ENCODE peak calls at places on chromosomes 2 and 18, in five cellular contexts. I is cardiac muscle cell, M is fibroblast of lung, W is heart right ventricle, N is neural progenitor cell. U is an unnamed sample.

GRCh38 chr2:201260302-201260800 is at the start of gene CASP8:
- DNase-seq in I (no peak), M (peak; percentile 44), W (no peak), N (no peak), U (no peak)

GRCh38 chr2:200089756-200090109 is 134.4 kb downstream of the MAIP1 start:
- DNase-seq in I (no peak), M (no peak), W (no peak), N (no peak), U (no peak)

GRCh38 chr2:203484266-203485112 is 50.6 kb downstream of the RAPH1 start:
- DNase-seq in I (peak; percentile 34), M (peak; percentile 18), W (peak; percentile 19), N (peak; percentile 50), U (no peak)

GRCh38 chr2:165202230-165202629 is 1.6 kb downstream of the SCN3A start:
- DNase-seq in I (no peak), M (no peak), W (no peak), N (no peak), U (no peak)

GRCh38 chr2:11746807-11747459 is 501 bp downstream of the LPIN1 start:
- DNase-seq in I (peak; percentile 73), M (peak; percentile 38), W (no peak), N (peak; percentile 62), U (no peak)

GRCh38 chr2:105584437-105585010 is 160.2 kb upstream of the NCK2 start:
- DNase-seq in I (no peak), M (no peak), W (no peak), N (no peak), U (no peak)

GRCh38 chr2:224442092-224442999 is 40.4 kb upstream of the FAM124B start:
- DNase-seq in I (no peak), M (peak; percentile 40), W (no peak), N (no peak), U (no peak)

GRCh38 chr2:55163895-55164509 is 68.1 kb downstream of the CLHC1 start:
- DNase-seq in I (no peak), M (peak; percentile 32), W (no peak), N (no peak), U (no peak)

GRCh38 chr2:9703085-9703641 is 72.4 kb upstream of the YWHAQ start:
- DNase-seq in I (no peak), M (peak; percentile 76), W (no peak), N (no peak), U (peak; percentile 70)

GRCh38 chr2:72824224-72824842 is 1.5 kb downstream of the EXOC6B start:
- DNase-seq in I (no peak), M (peak; percentile 71), W (no peak), N (no peak), U (no peak)

GRCh38 chr2:100409975-100410647 is 7.4 kb downstream of the CHST10 start:
- DNase-seq in I (peak; percentile 41), M (no peak), W (no peak), N (no peak), U (no peak)

GRCh38 chr2:96964221-96964905 is 22.0 kb downstream of the FAM178B start:
- DNase-seq in I (no peak), M (no peak), W (no peak), N (no peak), U (no peak)

GRCh38 chr18:40760251-40760650 is 1194.8 kb upstream of the PIK3C3 start:
- DNase-seq in I (no peak), M (no peak), W (no peak), N (no peak), U (no peak)
- H3K4me1 ChIP-seq in I (peaks cover 16% of the 10 kb centered on the region), M (no peaks in the 10 kb centered on the region), W (no peaks in the 10 kb centered on the region), N (no peaks in the 10 kb centered on the region), U (no peaks in the 10 kb centered on the region)

GRCh38 chr18:812673-813404 is 797 bp upstream of the YES1 start:
- DNase-seq in I (no peak), M (peak; percentile 88), W (peak; percentile 81), N (peak; percentile 81), U (peak; percentile 89)
- H3K4me3 ChIP-seq in I (peak overlapping the region; percentile 98), M (peak overlapping the region; percentile 69), W (peak overlapping the region; percentile 85), N (peak overlapping the region; percentile 99), U (peak overlapping the region; percentile 81)

DNA sequence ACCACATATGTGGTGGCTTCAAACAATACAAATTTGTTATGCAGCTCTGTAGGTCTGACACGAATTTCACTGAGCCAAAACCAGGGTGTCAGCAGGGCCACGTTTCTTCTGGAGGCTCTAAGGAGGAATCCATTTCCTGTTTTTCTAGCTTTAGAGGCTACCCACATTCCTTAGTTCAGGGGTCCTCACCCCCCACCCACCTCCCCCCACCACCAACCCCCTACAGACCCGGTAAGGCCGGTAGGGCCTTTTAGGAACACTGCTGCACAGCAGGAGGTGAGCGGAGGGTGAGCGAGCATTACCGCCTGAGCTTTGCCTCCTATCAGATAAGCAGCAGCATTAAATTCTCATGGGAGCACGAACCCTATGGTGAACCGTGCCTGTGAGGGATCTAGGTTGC is 10.6 kb upstream of the SLC39A10 start:
- DNase-seq in I (no peak), M (no peak), W (no peak), N (peak; percentile 29), U (no peak)
- H3K27ac ChIP-seq in I (no peak overlapping the region), M (no peak overlapping the region), W (no peak overlapping the region), N (no peak overlapping the region), U (no peak overlapping the region)

DNA sequence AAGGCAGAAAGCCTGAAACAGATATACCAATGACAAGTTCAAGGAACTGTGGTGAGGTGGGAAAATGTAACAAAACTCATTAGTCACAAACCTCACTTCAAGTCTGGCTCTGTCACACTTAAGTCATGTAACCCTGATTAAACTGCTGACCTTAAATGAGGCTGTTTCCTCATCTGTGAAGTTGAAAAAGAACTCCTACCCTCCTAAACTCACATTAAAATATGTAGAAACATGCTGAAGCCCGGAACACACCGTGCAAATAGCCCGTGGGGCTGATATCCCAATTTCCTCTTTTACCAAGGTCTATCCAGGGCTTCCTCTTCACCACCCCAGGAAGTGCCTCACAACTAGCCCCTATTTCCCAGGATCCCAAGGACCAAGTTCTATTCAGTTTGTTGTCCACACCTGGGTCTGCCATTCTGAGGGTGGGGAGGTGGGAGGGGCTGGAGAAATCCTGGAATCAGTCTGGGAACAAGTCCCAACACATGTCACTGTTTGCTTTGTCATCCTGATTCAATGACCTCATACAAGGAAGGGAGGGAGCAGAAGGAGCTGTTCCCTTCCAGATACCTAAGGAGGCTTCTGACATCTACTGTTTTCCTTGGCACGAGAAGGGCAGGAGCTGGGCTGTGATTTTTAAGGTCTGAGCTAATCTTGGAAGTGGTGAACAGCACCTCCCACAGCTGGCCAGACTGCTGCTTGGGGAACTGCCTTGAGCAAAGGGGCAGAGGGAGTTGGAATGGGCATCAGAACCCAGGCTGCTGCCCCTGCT is 42.3 kb downstream of the SLC4A1AP start:
- DNase-seq in I (no peak), M (peak; percentile 100), W (peak; percentile 70), N (no peak), U (peak; percentile 90)
- H3K4me1 ChIP-seq in I (peaks cover 29% of the 10 kb centered on the region), M (peaks cover 16% of the 10 kb centered on the region), W (peaks cover 37% of the 10 kb centered on the region), N (peaks cover 5% of the 10 kb centered on the region), U (peaks cover 56% of the 10 kb centered on the region)

GRCh38 chr2:43268066-43268971 is 41.9 kb upstream of the ZFP36L2 start:
- DNase-seq in I (no peak), M (no peak), W (no peak), N (no peak), U (no peak)
- H3K4me3 ChIP-seq in I (no peak overlapping the region), M (no peak overlapping the region), W (no peak overlapping the region), N (no peak overlapping the region), U (peak overlapping the region; percentile 2)

GRCh38 chr2:44277541-44277940 is 2.3 kb downstream of the SLC3A1 start:
- DNase-seq in I (no peak), M (no peak), W (no peak), N (no peak), U (no peak)

GRCh38 chr2:44273076-44273475 is 2.2 kb upstream of the SLC3A1 start:
- DNase-seq in I (no peak), M (no peak), W (no peak), N (no peak), U (no peak)

GRCh38 chr2:44271296-44271695 is 4.0 kb upstream of the SLC3A1 start:
- DNase-seq in I (no peak), M (no peak), W (no peak), N (no peak), U (no peak)

GRCh38 chr2:44273596-44273995 is 1.7 kb upstream of the SLC3A1 start:
- DNase-seq in I (no peak), M (peak; percentile 2), W (no peak), N (no peak), U (no peak)

DNA sequence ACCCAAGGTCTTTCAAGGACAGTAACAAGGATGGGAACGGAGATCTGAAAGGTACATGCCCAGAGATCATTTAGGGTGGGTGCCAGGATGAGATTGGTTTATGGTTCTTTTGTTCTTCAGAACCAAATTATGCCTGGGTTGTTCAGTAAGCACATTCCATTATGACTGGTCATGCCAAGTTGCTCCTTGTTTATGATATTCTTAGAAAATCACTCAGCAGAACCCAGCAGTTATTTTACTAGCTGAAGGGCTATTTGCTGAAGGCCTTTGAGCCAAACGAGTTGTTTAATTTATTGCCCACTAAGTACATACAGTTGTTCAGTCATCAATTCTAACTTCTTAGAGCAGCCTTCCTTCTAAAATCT is 617 bp downstream of the SLC3A1 start:
- DNase-seq in I (no peak), M (peak; percentile 55), W (no peak), N (no peak), U (no peak)
- H3K27ac ChIP-seq in I (no peak overlapping the region), M (no peak overlapping the region), W (no peak overlapping the region), N (no peak overlapping the region), U (no peak overlapping the region)